ENCODE peak calls at places on chromosome X, in four cellular contexts. M is GM12865, V is retinal pigment epithelial cell, N is cardiac muscle cell. X is an unnamed sample.

GRCh38 chrX:44432641-44433040 is 89.2 kb upstream of the EFHC2 start:
- DNase-seq in M (peak; percentile 0), V (no peak), N (peak; percentile 36), X (no peak)

GRCh38 chrX:121635141-121635540 is 587.7 kb downstream of the GLUD2 start:
- DNase-seq in M (no peak), V (no peak), N (no peak), X (peak; percentile 30)

GRCh38 chrX:51395807-51396728 is 63.4 kb downstream of the NUDT10 start:
- DNase-seq in M (peak; percentile 1), V (no peak), N (peak; percentile 13), X (no peak)

GRCh38 chrX:135009057-135009605 is 13.2 kb downstream of the RTL8B start:
- DNase-seq in M (no peak), V (no peak), N (no peak), X (no peak)

GRCh38 chrX:43939187-43939926 is 33.8 kb downstream of the NDP start:
- DNase-seq in M (no peak), V (no peak), N (peak; percentile 34), X (peak; percentile 6)

GRCh38 chrX:150454083-150454482 is 91.0 kb downstream of the MAMLD1 start:
- DNase-seq in M (no peak), V (no peak), N (no peak), X (no peak)

GRCh38 chrX:15269618-15270521 is at the start of gene ASB9:
- DNase-seq in M (peak; percentile 22), V (no peak), N (peak; percentile 66), X (peak; percentile 39)

GRCh38 chrX:105744291-105744690 is 78.0 kb upstream of the NRK start:
- DNase-seq in M (no peak), V (no peak), N (no peak), X (peak; percentile 2)

GRCh38 chrX:101415180-101416130 is 7.4 kb downstream of the HNRNPH2 start:
- DNase-seq in M (peak; percentile 79), V (no peak), N (peak; percentile 84), X (peak; percentile 48)

GRCh38 chrX:9379697-9380551 is 84.9 kb upstream of the TBL1X start:
- DNase-seq in M (no peak), V (no peak), N (peak; percentile 17), X (peak; percentile 23)

GRCh38 chrX:77785400-77785745 is 643 bp downstream of the ATRX start:
- DNase-seq in M (peak; percentile 24), V (no peak), N (peak; percentile 37), X (peak; percentile 49)

GRCh38 chrX:43703211-43703791 is 47.2 kb downstream of the MAOA start:
- DNase-seq in M (no peak), V (no peak), N (peak; percentile 68), X (peak; percentile 73)

DNA sequence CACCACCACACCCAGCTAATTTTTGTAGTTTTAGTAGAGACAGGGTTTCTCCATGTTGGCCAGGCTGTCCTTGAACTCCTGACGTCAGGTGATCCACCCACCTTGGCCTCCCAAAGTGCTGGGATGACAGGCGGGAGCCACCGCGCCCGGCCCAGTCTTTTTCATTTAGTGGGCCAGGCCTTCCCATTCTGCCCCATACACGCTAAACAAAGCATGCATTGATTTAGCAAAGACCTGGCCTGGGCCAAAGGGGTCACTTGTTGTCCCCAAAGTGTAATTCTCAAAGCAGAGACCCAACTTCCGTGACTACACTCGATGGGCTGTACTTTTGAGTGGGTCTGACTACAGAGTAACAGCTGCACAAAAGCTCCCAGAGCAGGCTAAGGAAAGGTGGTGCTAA is 29.2 kb downstream of the CNGA2 start:
- DNase-seq in M (no peak), V (no peak), N (no peak), X (no peak)
- H3K4me3 ChIP-seq in M (no peak overlapping the region), V (no peak overlapping the region), N (no peak overlapping the region), X (no peak overlapping the region)

GRCh38 chrX:103687696-103688191 is 1.2 kb upstream of the MORF4L2 start:
- DNase-seq in M (peak; percentile 67), V (peak; percentile 26), N (peak; percentile 85), X (peak; percentile 56)
- TF ChIP-seq CTCF in M (peak; percentile 66), V (peak; percentile 72), N (peak; percentile 61), X (peak; percentile 60)

GRCh38 chrX:24694825-24695224 is 1.1 kb downstream of the POLA1 start:
- DNase-seq in M (no peak), V (no peak), N (no peak), X (no peak)
- H3K4me3 ChIP-seq in M (peak overlapping the region; percentile 83), V (peak overlapping the region; percentile 71), N (peak overlapping the region; percentile 89), X (peak overlapping the region; percentile 69)

GRCh38 chrX:147173586-147173985 is 359.0 kb upstream of the CXorf51A start:
- DNase-seq in M (no peak), V (no peak), N (no peak), X (no peak)

DNA sequence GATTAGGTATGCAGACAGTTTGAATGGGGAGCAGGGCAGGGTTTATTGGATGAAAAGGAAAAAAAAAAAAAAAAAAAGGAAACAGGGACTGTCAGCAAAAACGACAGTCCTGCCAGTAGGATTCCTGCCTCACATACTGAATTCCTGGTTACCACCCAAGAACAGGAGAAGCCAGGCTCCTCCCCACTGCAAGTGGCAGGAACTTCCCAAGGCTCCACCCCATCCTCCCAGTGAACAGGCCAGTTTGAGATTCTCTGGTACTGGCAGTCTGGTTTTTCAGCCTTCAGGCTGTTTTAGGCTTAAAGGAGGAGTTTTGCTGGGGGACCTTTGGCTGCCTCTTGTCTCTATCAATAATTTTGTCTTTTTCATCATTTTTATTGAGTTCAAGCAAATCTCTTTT is 360.1 kb upstream of the CXorf51A start:
- DNase-seq in M (no peak), V (no peak), N (no peak), X (no peak)
- TF ChIP-seq CTCF in M (no peak), V (no peak), N (no peak), X (no peak)

GRCh38 chrX:118729043-118729652 is 1.7 kb downstream of the IL13RA1 start:
- DNase-seq in M (no peak), V (no peak), N (no peak), X (no peak)
- H3K4me3 ChIP-seq in M (no peak overlapping the region), V (no peak overlapping the region), N (no peak overlapping the region), X (no peak overlapping the region)

GRCh38 chrX:40158036-40158706 is 60.4 kb upstream of the BCOR start:
- DNase-seq in M (no peak), V (no peak), N (no peak), X (no peak)
- TF ChIP-seq CTCF in M (peak; percentile 32), V (no peak), N (peak; percentile 2), X (no peak)

GRCh38 chrX:48684134-48684533 is 535 bp downstream of the WAS start:
- DNase-seq in M (no peak), V (no peak), N (no peak), X (no peak)
- H3K4me3 ChIP-seq in M (peak overlapping the region; percentile 76), V (no peak overlapping the region), N (no peak overlapping the region), X (no peak overlapping the region)

DNA sequence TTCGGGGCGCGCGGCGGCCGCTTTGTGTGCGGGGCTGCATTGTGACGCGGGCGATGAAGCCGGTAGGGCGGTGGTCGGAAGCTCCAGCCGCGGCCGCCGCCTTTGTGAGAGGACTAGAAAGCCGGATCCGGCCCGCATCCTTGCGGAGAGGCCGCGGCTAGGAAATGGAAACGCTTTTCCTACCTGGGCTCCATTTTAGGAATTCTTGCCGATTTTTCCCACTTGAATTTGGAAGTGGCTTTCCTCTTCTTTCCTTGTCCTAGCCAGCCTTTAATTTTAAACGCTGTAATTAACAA is 708 bp downstream of the TMSB4X start:
- DNase-seq in M (no peak), V (no peak), N (no peak), X (no peak)
- TF ChIP-seq CTCF in M (no peak), V (no peak), N (no peak), X (no peak)

GRCh38 chrX:154093965-154094364 is 3.6 kb downstream of the MECP2 start:
- DNase-seq in M (no peak), V (no peak), N (no peak), X (no peak)

GRCh38 chrX:154097003-154097596 is 417 bp downstream of the MECP2 start:
- DNase-seq in M (peak; percentile 74), V (no peak), N (peak; percentile 72), X (peak; percentile 44)

GRCh38 chrX:154096140-154097002 is 1.1 kb downstream of the MECP2 start:
- DNase-seq in M (peak; percentile 52), V (no peak), N (peak; percentile 11), X (peak; percentile 62)

GRCh38 chrX:154092371-154092770 is 5.1 kb downstream of the MECP2 start:
- DNase-seq in M (no peak), V (no peak), N (no peak), X (no peak)

DNA sequence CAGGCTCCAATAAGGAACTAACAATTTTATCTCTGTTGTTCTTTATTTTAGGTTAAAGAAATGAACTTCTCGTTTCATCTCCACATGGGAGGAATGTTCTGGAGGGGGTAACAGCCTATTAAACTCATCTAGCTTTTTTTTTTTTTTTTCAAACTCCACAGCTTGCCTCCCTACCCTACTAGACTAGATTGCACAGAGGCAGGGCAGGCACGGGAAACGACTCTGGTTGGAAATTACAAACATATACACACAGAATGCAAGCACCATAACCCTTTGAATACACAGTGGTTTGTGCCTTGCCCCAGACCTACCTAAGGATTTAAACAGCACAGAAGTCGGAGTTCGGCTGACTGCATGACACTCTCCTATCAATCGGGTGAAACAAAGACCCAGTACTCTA is 2.7 kb downstream of the MECP2 start:
- DNase-seq in M (no peak), V (no peak), N (no peak), X (no peak)
- H3K4me3 ChIP-seq in M (no peak overlapping the region), V (peak overlapping the region; percentile 71), N (no peak overlapping the region), X (no peak overlapping the region)

X was measured in foreskin fibroblast.